ENCODE peak calls at places on chromosomes 2 and 18, in ten cellular contexts. F is trophoblast cell; A is lower lobe of right lung; Y is naive thymus-derived CD4-positive, alpha-beta T cell; L is breast epithelium; P is left ventricle myocardium inferior; Q is neural progenitor cell; D is right lobe of liver; T is CD4-positive, alpha-beta T cell; M is fibroblast of lung. J is an unnamed sample. For H3K27me3, the result is how much of the 10 kb centered on the place peaks cover.

GRCh38 chr18:34242739-34243138 is 18.0 kb upstream of the NOL4 start:
- DNase-seq in F (no peak), A (no peak), Y (no peak), L (no peak), P (no peak), Q (no peak), D (no peak), T (no peak), M (no peak), J (no peak)

GRCh38 chr2:71672011-71672639 is 218.8 kb downstream of the DYSF start:
- DNase-seq in F (no peak), A (no peak), Y (no peak), L (no peak), P (no peak), Q (peak), D (no peak), T (no peak), M (no peak), J (no peak)

GRCh38 chr2:74091391-74091790 is 56.3 kb downstream of the BOLA3 start:
- DNase-seq in F (no peak), A (no peak), Y (no peak), L (peak), P (no peak), Q (no peak), D (no peak), T (no peak), M (no peak), J (no peak)

GRCh38 chr2:141529674-141530073 is 601.1 kb downstream of the LRP1B start:
- DNase-seq in F (no peak), A (no peak), Y (no peak), L (no peak), P (no peak), Q (no peak), D (no peak), T (no peak), M (no peak), J (no peak)

GRCh38 chr18:46502444-46502843 is 154.6 kb downstream of the LOXHD1 start:
- DNase-seq in F (no peak), A (no peak), Y (no peak), L (no peak), P (no peak), Q (peak), D (no peak), T (no peak), M (peak), J (no peak)

GRCh38 chr2:237259201-237259600 is 154.8 kb downstream of the COL6A3 start:
- DNase-seq in F (peak), A (no peak), Y (no peak), L (no peak), P (no peak), Q (no peak), D (no peak), T (no peak), M (peak), J (no peak)

GRCh38 chr2:98453531-98453930 is 8.9 kb downstream of the INPP4A start:
- DNase-seq in F (no peak), A (no peak), Y (no peak), L (no peak), P (no peak), Q (no peak), D (no peak), T (no peak), M (no peak), J (no peak)

GRCh38 chr18:56298935-56299334 is 339.5 kb downstream of the TXNL1 start:
- DNase-seq in F (no peak), A (no peak), Y (no peak), L (no peak), P (no peak), Q (no peak), D (no peak), T (no peak), M (peak), J (no peak)

GRCh38 chr2:24421668-24422067 is 61.3 kb upstream of the ITSN2 start:
- DNase-seq in F (peak), A (peak), Y (peak), L (no peak), P (peak), Q (peak), D (no peak), T (peak), M (peak), J (peak)

GRCh38 chr2:151777911-151778310 is 43.6 kb upstream of the NEB start:
- DNase-seq in F (no peak), A (no peak), Y (no peak), L (no peak), P (no peak), Q (no peak), D (no peak), T (no peak), M (peak), J (no peak)

GRCh38 chr2:115574667-115575066 is 1132.2 kb downstream of the DPP10 start:
- DNase-seq in F (no peak), A (no peak), Y (no peak), L (no peak), P (no peak), Q (no peak), D (no peak), T (no peak), M (no peak), J (no peak)

GRCh38 chr18:10724666-10725065 is 198.8 kb downstream of the NAPG start:
- DNase-seq in F (no peak), A (no peak), Y (no peak), L (no peak), P (no peak), Q (no peak), D (no peak), T (no peak), M (no peak), J (no peak)

GRCh38 chr2:188293601-188294482 is 2.2 kb downstream of the GULP1 start:
- DNase-seq in F (peak), A (peak), Y (no peak), L (peak), P (peak), Q (peak), D (peak), T (no peak), M (peak), J (no peak)

GRCh38 chr2:144548532-144549191 is 28.7 kb upstream of the ZEB2 start:
- DNase-seq in F (no peak), A (no peak), Y (no peak), L (no peak), P (no peak), Q (no peak), D (no peak), T (no peak), M (no peak), J (no peak)

DNA sequence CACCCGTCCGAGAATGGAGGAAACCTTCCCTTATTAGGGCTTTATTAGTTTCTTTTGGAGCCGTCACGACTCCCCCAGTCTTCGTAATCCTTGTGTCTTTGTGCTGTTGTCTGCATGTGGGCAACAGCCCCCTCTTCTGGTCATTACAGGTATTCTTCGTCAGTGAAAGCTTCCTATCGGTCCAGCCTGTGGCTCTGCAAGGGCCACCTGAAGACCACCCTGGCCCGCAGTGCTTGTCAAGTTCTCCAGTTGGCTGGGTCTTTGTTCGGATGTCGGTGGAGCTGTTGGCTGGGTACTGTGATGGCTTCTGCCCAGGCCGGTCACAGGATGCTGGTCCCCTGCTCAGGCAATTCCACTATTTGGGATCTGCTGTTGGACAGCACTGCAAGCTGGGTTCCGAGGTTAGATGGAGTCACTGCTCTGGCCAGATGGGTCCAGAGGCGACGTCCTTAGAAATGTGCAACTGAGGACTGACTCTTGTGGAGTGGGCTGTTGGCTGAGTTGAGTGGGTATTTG is 19.2 kb downstream of the E2F6 start:
- DNase-seq in F (peak), A (no peak), Y (peak), L (peak), P (no peak), Q (peak), D (no peak), T (peak), M (peak), J (peak)
- H3K27ac ChIP-seq in F (no peak), A (no peak), Y (no peak), L (no peak), P (no peak), Q (no peak), D (no peak), T (no peak), M (no peak), J (no peak)

GRCh38 chr2:172102159-172102857 is 392 bp downstream of the DLX2 start:
- DNase-seq in F (peak), A (no peak), Y (peak), L (no peak), P (no peak), Q (no peak), D (no peak), T (no peak), M (peak), J (no peak)

GRCh38 chr2:172101008-172101706 is 1.5 kb downstream of the DLX2 start:
- DNase-seq in F (no peak), A (no peak), Y (peak), L (no peak), P (no peak), Q (peak), D (no peak), T (no peak), M (no peak), J (no peak)

GRCh38 chr2:172100080-172101007 is 2.4 kb downstream of the DLX2 start:
- DNase-seq in F (no peak), A (no peak), Y (peak), L (no peak), P (no peak), Q (peak), D (no peak), T (no peak), M (no peak), J (no peak)

GRCh38 chr2:172102858-172103359 is at the start of gene DLX2:
- DNase-seq in F (peak), A (peak), Y (peak), L (peak), P (peak), Q (peak), D (peak), T (no peak), M (peak), J (no peak)

DNA sequence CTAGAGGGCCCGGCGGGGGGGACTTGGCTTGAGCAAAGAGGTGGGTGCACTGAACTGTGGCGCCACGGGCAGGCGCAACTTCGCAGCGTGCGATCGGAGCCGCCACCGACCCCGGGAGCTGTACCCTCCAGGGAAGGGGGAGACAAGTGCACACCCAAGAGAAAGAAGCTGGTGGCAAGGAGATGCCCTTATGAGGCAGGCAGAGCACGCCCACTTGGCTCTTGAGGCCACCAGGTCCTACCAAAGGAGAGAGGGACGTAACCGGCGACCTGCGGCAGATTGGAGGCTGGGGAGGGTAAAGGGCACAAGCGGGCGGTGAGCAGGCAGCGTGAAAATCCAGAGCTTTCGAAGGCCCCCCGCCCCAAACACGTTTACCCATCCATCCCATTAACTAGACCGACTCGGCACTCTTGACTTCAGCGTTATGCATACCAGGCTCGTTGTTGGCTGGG is 967 bp downstream of the DLX2 start:
- DNase-seq in F (no peak), A (no peak), Y (no peak), L (no peak), P (no peak), Q (peak), D (no peak), T (peak), M (no peak), J (no peak)
- H3K27me3 ChIP-seq in F (under half), A (half or more), Y (half or more), L (half or more), P (half or more), Q (half or more), D (half or more), T (half or more), M (under half), J (half or more)

GRCh38 chr2:9693138-9693520 is 62.3 kb upstream of the YWHAQ start:
- DNase-seq in F (no peak), A (no peak), Y (no peak), L (no peak), P (peak), Q (no peak), D (no peak), T (no peak), M (peak), J (no peak)

GRCh38 chr2:9695916-9696315 is 65.1 kb upstream of the YWHAQ start:
- DNase-seq in F (no peak), A (no peak), Y (no peak), L (no peak), P (no peak), Q (no peak), D (no peak), T (no peak), M (no peak), J (no peak)

GRCh38 chr2:9694661-9695060 is 63.9 kb upstream of the YWHAQ start:
- DNase-seq in F (no peak), A (no peak), Y (no peak), L (no peak), P (no peak), Q (no peak), D (no peak), T (no peak), M (no peak), J (no peak)

GRCh38 chr2:9692392-9693137 is 61.8 kb upstream of the YWHAQ start:
- DNase-seq in F (no peak), A (no peak), Y (no peak), L (no peak), P (peak), Q (peak), D (no peak), T (no peak), M (peak), J (no peak)

DNA sequence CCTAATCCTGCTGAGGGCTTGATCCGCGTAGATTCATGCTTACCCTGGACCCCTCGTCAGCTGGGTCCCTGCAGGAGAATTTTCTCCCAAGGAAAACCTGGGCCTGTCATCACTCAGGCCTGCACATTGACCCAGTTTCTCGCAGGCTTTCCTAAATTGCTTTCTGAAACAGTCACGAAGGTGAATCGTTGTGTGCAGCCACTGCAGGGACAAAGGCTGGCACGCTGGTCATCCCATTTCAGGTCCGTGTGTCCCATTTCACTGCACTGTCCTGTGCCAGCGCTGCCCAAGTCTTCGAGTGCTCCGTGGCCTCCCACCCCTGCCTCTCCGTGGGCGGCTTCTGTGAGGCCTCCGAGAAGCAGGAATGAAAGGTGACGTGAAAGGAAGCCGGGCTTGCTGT is 62.8 kb upstream of the YWHAQ start:
- DNase-seq in F (no peak), A (no peak), Y (no peak), L (no peak), P (no peak), Q (no peak), D (no peak), T (no peak), M (no peak), J (no peak)
- H3K27ac ChIP-seq in F (no peak), A (no peak), Y (no peak), L (no peak), P (peak), Q (no peak), D (no peak), T (no peak), M (no peak), J (no peak)

GRCh38 chr2:238693337-238694093 is 154.4 kb upstream of the TWIST2 start:
- DNase-seq in F (no peak), A (no peak), Y (no peak), L (no peak), P (no peak), Q (no peak), D (peak), T (no peak), M (no peak), J (no peak)
- H3K27me3 ChIP-seq in F (under half), A (under half), Y (under half), L (under half), P (under half), Q (under half), D (under half), T (under half), M (under half), J (under half)

DNA sequence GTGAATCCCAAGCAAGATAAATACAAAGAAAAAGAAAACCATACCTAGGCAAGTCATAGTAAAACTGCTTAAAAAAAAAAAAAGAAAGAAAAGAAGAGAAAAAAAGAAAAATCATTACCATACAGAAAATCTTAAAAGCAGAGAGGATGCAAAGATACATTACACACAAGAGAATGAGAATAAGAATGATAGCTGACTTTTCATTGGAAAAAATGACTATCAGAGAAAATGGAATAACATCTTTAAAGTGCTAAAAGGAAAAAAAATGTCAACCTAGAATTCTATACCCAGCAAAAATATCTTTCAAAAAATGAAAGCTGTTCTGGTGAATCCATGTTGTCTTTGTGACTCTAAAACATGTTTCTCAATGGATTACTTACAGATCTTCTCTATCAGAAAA is 66.2 kb downstream of the REEP1 start:
- DNase-seq in F (no peak), A (no peak), Y (no peak), L (no peak), P (no peak), Q (no peak), D (no peak), T (no peak), M (no peak), J (no peak)
- H3K27ac ChIP-seq in F (no peak), A (no peak), Y (no peak), L (no peak), P (no peak), Q (no peak), D (no peak), T (no peak), M (no peak), J (no peak)

GRCh38 chr2:942775-943460 is 7.7 kb upstream of the SNTG2 start:
- DNase-seq in F (no peak), A (no peak), Y (no peak), L (no peak), P (no peak), Q (no peak), D (no peak), T (no peak), M (no peak), J (no peak)
- H3K27me3 ChIP-seq in F (under half), A (under half), Y (under half), L (under half), P (half or more), Q (under half), D (under half), T (under half), M (under half), J (under half)

GRCh38 chr2:184920451-184920965 is 322.2 kb downstream of the ZNF804A start:
- DNase-seq in F (no peak), A (no peak), Y (no peak), L (no peak), P (no peak), Q (no peak), D (no peak), T (no peak), M (peak), J (no peak)

GRCh38 chr2:184927040-184927439 is 328.7 kb downstream of the ZNF804A start:
- DNase-seq in F (no peak), A (no peak), Y (no peak), L (no peak), P (no peak), Q (no peak), D (no peak), T (no peak), M (no peak), J (no peak)

GRCh38 chr2:184923751-184924150 is 325.4 kb downstream of the ZNF804A start:
- DNase-seq in F (no peak), A (no peak), Y (no peak), L (no peak), P (no peak), Q (no peak), D (no peak), T (no peak), M (peak), J (no peak)

GRCh38 chr2:184921676-184922075 is 323.3 kb downstream of the ZNF804A start:
- DNase-seq in F (no peak), A (no peak), Y (no peak), L (no peak), P (no peak), Q (no peak), D (no peak), T (no peak), M (no peak), J (no peak)
- H3K27ac ChIP-seq in F (no peak), A (no peak), Y (no peak), L (no peak), P (no peak), Q (no peak), D (no peak), T (no peak), M (no peak), J (no peak)

DNA sequence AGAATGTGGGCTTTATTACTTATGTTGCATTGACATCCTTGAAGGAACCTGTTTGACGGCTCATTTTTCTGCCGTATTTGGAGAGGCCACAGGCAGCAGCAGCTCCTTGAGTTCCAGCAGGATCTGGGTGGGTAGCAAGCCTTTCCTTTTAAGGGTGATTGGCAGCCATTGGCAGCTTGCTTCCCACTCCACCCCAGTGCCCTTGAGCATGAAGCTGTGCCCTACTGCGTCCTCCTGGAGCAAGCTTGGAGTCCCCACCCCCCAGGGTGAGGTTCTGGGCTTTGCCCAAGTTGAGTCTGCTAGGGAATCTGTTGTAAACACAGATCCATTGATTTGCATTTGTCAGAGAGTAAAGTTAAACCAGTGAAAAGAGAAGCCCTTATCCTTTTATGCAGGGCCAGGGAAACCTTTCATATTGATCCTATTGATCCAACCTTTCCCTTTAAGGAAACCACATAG is 9.2 kb downstream of the ONECUT2 start:
- DNase-seq in F (no peak), A (no peak), Y (no peak), L (no peak), P (no peak), Q (peak), D (peak), T (no peak), M (no peak), J (no peak)
- H3K27me3 ChIP-seq in F (under half), A (half or more), Y (under half), L (half or more), P (half or more), Q (half or more), D (under half), T (half or more), M (under half), J (under half)

DNA sequence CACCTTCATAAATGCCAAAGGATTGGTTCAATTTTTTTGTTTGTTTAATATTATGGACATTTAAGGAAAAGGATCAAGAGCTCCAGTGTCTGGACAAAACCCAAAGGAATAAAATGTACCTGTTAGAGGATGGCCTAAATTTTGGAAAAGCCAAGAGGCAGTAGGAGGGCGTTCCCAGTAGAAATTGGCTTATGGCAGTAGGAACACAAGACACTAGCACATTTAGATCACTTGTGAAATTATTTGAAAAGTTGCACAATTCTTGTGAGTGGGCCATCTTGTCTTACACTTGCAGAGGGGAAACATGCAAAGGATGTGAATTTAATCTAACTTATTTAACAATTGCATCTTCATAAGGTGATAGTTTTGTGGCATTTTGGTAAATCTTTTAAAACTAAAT is 3.2 kb downstream of the BZW1 start:
- DNase-seq in F (no peak), A (no peak), Y (no peak), L (no peak), P (no peak), Q (no peak), D (no peak), T (no peak), M (no peak), J (no peak)
- H3K27ac ChIP-seq in F (no peak), A (no peak), Y (peak), L (no peak), P (no peak), Q (no peak), D (no peak), T (no peak), M (no peak), J (no peak)